ENCODE peak calls at places on chromosomes 12 and 14, in nine cellular contexts. S is activated CD4-positive, alpha-beta T cell treated with anti-CD3 and anti-CD28 coated beads, Interleukin-2, amount 10 ng/mL, durations not matched to agents 24 days and 14 days; V is SW480; E is stimulated activated CD4-positive, alpha-beta T cell treated with anti-CD3 and anti-CD28 coated beads, Interleukin-4, amount 100 ng/mL, for 24 hours; L is activated gamma-delta T cell; Z is NCI-H1105; R is GM19239; U is T-helper 2 cell treated with Interferon-gamma antibody and Interleukin-4, amounts not matched to agents 5 μg/mL and 100 μg/mL, for 36 hours; G is nephron progenitor cell. C is an unnamed sample.
A peak's percentile ranks its signal among the peaks of the same experiment; 100 is the strongest.

GRCh38 chr12:22610148-22610547 is 14.8 kb upstream of the ETNK1 start:
- DNase-seq in L (no peak), U (no peak), S (no peak), R (no peak), E (no peak), G (no peak), V (no peak), Z (no peak), C (no peak)

GRCh38 chr12:57983858-57984505 is 42.6 kb downstream of the ATP23 start:
- DNase-seq in U (no peak), Z (no peak), V (no peak), E (no peak), S (no peak), L (no peak), G (no peak), R (no peak), C (no peak)

GRCh38 chr12:50102186-50102585 is 1.6 kb upstream of the GPD1 start:
- DNase-seq in U (no peak), S (no peak), L (no peak), G (no peak), Z (no peak), R (no peak), E (no peak), V (no peak), C (no peak)

GRCh38 chr12:118193958-118194357 is 58.0 kb downstream of the PEBP1 start:
- DNase-seq in V (no peak), S (no peak), L (no peak), U (no peak), R (no peak), E (no peak), Z (no peak), G (no peak), C (no peak)

GRCh38 chr12:19739195-19739776 is 300.0 kb downstream of the AEBP2 start:
- DNase-seq in L (no peak), S (peak; percentile 78), U (no peak), V (peak; percentile 54), R (peak; percentile 7), E (peak; percentile 39), Z (peak; percentile 55), G (peak; percentile 40), C (peak; percentile 67)

GRCh38 chr12:93785262-93786010 is 108.3 kb downstream of the CRADD start:
- DNase-seq in S (peak; percentile 84), E (peak; percentile 67), Z (no peak), U (peak; percentile 77), G (no peak), L (no peak), V (peak; percentile 89), R (no peak), C (no peak)

GRCh38 chr12:127781336-127781735 is 485.6 kb upstream of the TMEM132C start:
- DNase-seq in U (no peak), S (no peak), R (no peak), V (no peak), G (no peak), E (no peak), Z (no peak), L (no peak), C (no peak)

GRCh38 chr12:6938353-6939186 is 5.0 kb upstream of the RNU7-1 start:
- DNase-seq in L (no peak), Z (no peak), U (no peak), R (no peak), G (no peak), V (no peak), E (no peak), S (no peak), C (no peak)

GRCh38 chr14:77290705-77291104 is 19.7 kb upstream of the NGB start:
- DNase-seq in U (no peak), S (no peak), L (no peak), E (no peak), Z (no peak), G (no peak), R (no peak), V (no peak), C (no peak)

GRCh38 chr12:47811581-47812484 is 7.9 kb downstream of the HDAC7 start:
- DNase-seq in L (no peak), Z (no peak), R (no peak), E (no peak), U (no peak), S (no peak), G (no peak), V (no peak), C (no peak)

GRCh38 chr14:74038015-74038859 is 19.1 kb downstream of the BBOF1 start:
- DNase-seq in S (peak; percentile 77), Z (peak; percentile 46), V (peak; percentile 77), R (no peak), L (no peak), G (no peak), E (no peak), U (no peak), C (peak; percentile 59)

GRCh38 chr12:46677749-46678148 is 148.0 kb downstream of the SLC38A4 start:
- DNase-seq in L (no peak), S (peak; percentile 67), R (no peak), V (peak; percentile 71), Z (no peak), G (no peak), E (no peak), U (no peak), C (no peak)

GRCh38 chr12:91381309-91381804 is 198.7 kb upstream of the DCN start:
- DNase-seq in U (no peak), L (no peak), V (peak; percentile 1), E (no peak), Z (peak; percentile 97), G (peak; percentile 62), R (no peak), S (peak; percentile 66), C (peak; percentile 12)

GRCh38 chr12:53538209-53538689 is 31.0 kb upstream of the NPFF start:
- DNase-seq in U (no peak), Z (peak; percentile 19), L (no peak), G (no peak), E (no peak), S (no peak), V (no peak), R (no peak), C (no peak)

GRCh38 chr14:67240168-67240932 is 885 bp upstream of the PALS1 start:
- DNase-seq in R (no peak), G (peak; percentile 33), U (no peak), V (peak; percentile 76), E (peak; percentile 31), S (peak; percentile 76), L (no peak), Z (no peak), C (peak; percentile 25)

GRCh38 chr14:95413289-95414215 is 93.8 kb upstream of the CLMN start:
- DNase-seq in G (peak; percentile 28), Z (no peak), R (no peak), E (no peak), U (no peak), S (no peak), V (peak; percentile 16), L (no peak), C (no peak)

GRCh38 chr14:92675421-92675820 is 73.0 kb downstream of the LGMN start:
- DNase-seq in V (no peak), G (no peak), S (no peak), R (no peak), E (no peak), Z (no peak), L (no peak), U (no peak), C (no peak)

GRCh38 chr12:48027183-48028002 is 23.1 kb upstream of the COL2A1 start:
- DNase-seq in U (no peak), R (no peak), Z (no peak), G (peak; percentile 46), L (no peak), V (no peak), S (no peak), E (no peak), C (no peak)

GRCh38 chr14:32738206-32738871 is 200.3 kb upstream of the NPAS3 start:
- DNase-seq in G (no peak), V (no peak), S (no peak), L (no peak), Z (peak; percentile 87), E (no peak), U (no peak), R (no peak), C (no peak)

GRCh38 chr12:50404307-50404706 is 3.6 kb downstream of the LARP4 start:
- DNase-seq in R (no peak), E (no peak), G (no peak), S (no peak), Z (no peak), V (no peak), L (no peak), U (no peak), C (no peak)

GRCh38 chr14:69716483-69717187 is 50.3 kb upstream of the SRSF5 start:
- DNase-seq in L (no peak), Z (no peak), G (no peak), U (peak; percentile 76), R (no peak), V (no peak), E (peak; percentile 41), S (peak; percentile 90), C (no peak)

GRCh38 chr14:54108481-54109471 is 152.2 kb upstream of the BMP4 start:
- DNase-seq in E (no peak), V (peak; percentile 97), G (no peak), U (no peak), S (no peak), L (no peak), Z (no peak), R (no peak), C (no peak)

GRCh38 chr12:95380997-95381786 is 92.8 kb upstream of the METAP2 start:
- DNase-seq in Z (no peak), U (no peak), L (no peak), G (no peak), V (no peak), E (no peak), S (no peak), R (no peak), C (no peak)

GRCh38 chr14:101367421-101368261 is 193.7 kb upstream of the DIO3 start:
- DNase-seq in V (no peak), Z (no peak), L (no peak), R (no peak), G (no peak), E (no peak), S (peak; percentile 45), U (no peak), C (peak; percentile 9)

GRCh38 chr14:37623971-37624370 is 28.5 kb downstream of the TTC6 start:
- DNase-seq in S (no peak), R (no peak), G (no peak), E (no peak), Z (no peak), V (no peak), U (no peak), L (no peak), C (no peak)

GRCh38 chr14:61334197-61334701 is 12.9 kb downstream of the PRKCH start:
- DNase-seq in R (no peak), E (peak; percentile 44), G (no peak), Z (no peak), U (peak; percentile 30), S (peak; percentile 82), L (no peak), V (no peak), C (no peak)

GRCh38 chr12:1875608-1876007 is 42.8 kb downstream of the CACNA2D4 start:
- DNase-seq in G (no peak), V (no peak), S (no peak), Z (no peak), L (no peak), E (no peak), U (no peak), R (no peak), C (no peak)

GRCh38 chr12:99063182-99063581 is 418.1 kb downstream of the APAF1 start:
- DNase-seq in R (no peak), E (no peak), U (no peak), S (no peak), L (no peak), V (no peak), Z (no peak), G (no peak), C (no peak)

GRCh38 chr12:3283137-3283680 is 206.0 kb downstream of the TSPAN9 start:
- DNase-seq in Z (no peak), S (no peak), L (no peak), U (no peak), R (no peak), V (no peak), E (no peak), G (no peak), C (no peak)

GRCh38 chr12:26119391-26119981 is 5.4 kb downstream of the BHLHE41 start:
- DNase-seq in Z (peak; percentile 36), S (no peak), V (peak; percentile 90), L (no peak), U (no peak), E (no peak), G (no peak), R (no peak), C (no peak)

GRCh38 chr12:130826151-130826801 is 12.8 kb downstream of the STX2 start:
- DNase-seq in Z (no peak), E (peak; percentile 72), G (peak; percentile 55), L (peak; percentile 39), V (peak; percentile 10), U (peak; percentile 54), S (peak; percentile 88), R (peak; percentile 31), C (peak; percentile 66)

C was measured in GM13976.